ENCODE peak calls at places on chromosome 21, in eight cellular contexts. E is pancreas, V is left ventricle myocardium inferior, R is colonic mucosa, W is astrocyte, U is gastrocnemius medialis, O is right cardiac atrium, Z is OCI-LY7. C is an unnamed sample. For H3K4me1, the result is how much of the 10 kb centered on the place peaks cover.

GRCh38 chr21:39660596-39660995 is 47.9 kb downstream of the B3GALT5 start:
- DNase-seq in U (no peak), R (peak), E (peak), O (no peak), V (peak), Z (no peak), W (peak), C (no peak)

GRCh38 chr21:27833298-27833697 is 866.4 kb upstream of the ADAMTS5 start:
- DNase-seq in R (no peak), V (no peak), U (no peak), E (no peak), O (no peak), Z (no peak), W (no peak), C (no peak)

GRCh38 chr21:41612674-41613250 is 104.8 kb upstream of the TMPRSS2 start:
- DNase-seq in Z (peak), V (peak), O (peak), R (peak), E (peak), W (peak), U (peak), C (peak)

GRCh38 chr21:25428537-25428936 is 178.7 kb downstream of the MRPL39 start:
- DNase-seq in Z (no peak), R (no peak), U (no peak), W (no peak), O (no peak), E (no peak), V (no peak), C (no peak)

GRCh38 chr21:42061195-42061865 is 9.8 kb upstream of the UMODL1 start:
- DNase-seq in O (peak), V (peak), U (peak), Z (peak), R (peak), W (no peak), E (no peak), C (no peak)

GRCh38 chr21:38965910-38966504 is 160.3 kb downstream of the ETS2 start:
- DNase-seq in V (no peak), Z (no peak), R (peak), O (no peak), E (peak), W (no peak), U (peak), C (no peak)

GRCh38 chr21:36211660-36212512 is 55.3 kb downstream of the DOP1B start:
- DNase-seq in R (no peak), O (no peak), V (no peak), Z (no peak), W (peak), U (no peak), E (no peak), C (no peak)

GRCh38 chr21:15638856-15639549 is 90.8 kb upstream of the USP25 start:
- DNase-seq in W (peak), R (no peak), E (peak), Z (no peak), U (no peak), V (no peak), O (no peak), C (no peak)

GRCh38 chr21:38306407-38306806 is 49.6 kb downstream of the KCNJ15 start:
- DNase-seq in O (no peak), R (no peak), U (no peak), E (no peak), Z (no peak), V (no peak), W (peak), C (no peak)

GRCh38 chr21:34900376-34900775 is 148.7 kb downstream of the RUNX1 start:
- DNase-seq in V (no peak), U (no peak), O (no peak), W (peak), E (no peak), Z (no peak), R (no peak), C (no peak)

GRCh38 chr21:26736449-26736848 is 108.8 kb downstream of the ADAMTS1 start:
- DNase-seq in O (no peak), E (no peak), R (no peak), W (no peak), U (no peak), Z (no peak), V (no peak), C (no peak)

GRCh38 chr21:41439245-41439644 is 13.2 kb downstream of the MX1 start:
- DNase-seq in W (no peak), Z (no peak), E (no peak), R (no peak), V (no peak), U (no peak), O (no peak), C (no peak)

GRCh38 chr21:25171438-25171837 is 435.8 kb downstream of the MRPL39 start:
- DNase-seq in V (no peak), R (no peak), O (no peak), Z (no peak), U (no peak), E (no peak), W (peak), C (no peak)

GRCh38 chr21:29104239-29104708 is 26.2 kb upstream of the MAP3K7CL start:
- DNase-seq in E (no peak), Z (no peak), R (no peak), W (peak), V (no peak), U (peak), O (no peak), C (no peak)

GRCh38 chr21:27564684-27565280 is 597.9 kb upstream of the ADAMTS5 start:
- DNase-seq in Z (peak), O (peak), R (peak), E (peak), W (peak), V (peak), U (peak), C (no peak)

GRCh38 chr21:10272216-10272615 is 249.2 kb upstream of the TPTE start:
- DNase-seq in U (peak), W (no peak), V (no peak), E (no peak), O (peak), R (no peak), Z (no peak), C (no peak)

GRCh38 chr21:29287383-29287782 is 11.3 kb upstream of the BACH1 start:
- DNase-seq in Z (no peak), E (no peak), O (no peak), V (no peak), W (no peak), R (no peak), U (no peak), C (no peak)

GRCh38 chr21:36076878-36077658 is 7.2 kb downstream of the CBR1 start:
- DNase-seq in Z (peak), U (no peak), V (no peak), O (no peak), W (no peak), E (no peak), R (no peak), C (no peak)

GRCh38 chr21:36246080-36246631 is 73.8 kb upstream of the MORC3 start:
- DNase-seq in E (peak), O (no peak), Z (no peak), R (peak), U (no peak), V (no peak), W (peak), C (no peak)

GRCh38 chr21:34881894-34882371 is 167.2 kb downstream of the RUNX1 start:
- DNase-seq in W (peak), E (no peak), Z (no peak), R (peak), U (no peak), V (no peak), O (no peak), C (no peak)

GRCh38 chr21:22476214-22476613 is 1478.0 kb downstream of the NCAM2 start:
- DNase-seq in E (no peak), R (no peak), W (no peak), U (no peak), O (no peak), V (no peak), Z (no peak), C (no peak)

GRCh38 chr21:24411429-24411828 is 1195.9 kb downstream of the MRPL39 start:
- DNase-seq in R (no peak), U (no peak), O (no peak), Z (no peak), W (no peak), V (no peak), E (no peak), C (no peak)

GRCh38 chr21:28207776-28208175 is 784.9 kb downstream of the LTN1 start:
- DNase-seq in V (no peak), R (no peak), O (no peak), U (no peak), W (peak), Z (no peak), E (no peak), C (no peak)

GRCh38 chr21:35428489-35428888 is 379.4 kb upstream of the RUNX1 start:
- DNase-seq in V (peak), W (peak), R (no peak), E (no peak), Z (no peak), U (peak), O (peak), C (no peak)

GRCh38 chr21:35520302-35520701 is 471.2 kb upstream of the RUNX1 start:
- DNase-seq in Z (no peak), U (no peak), V (no peak), E (no peak), W (no peak), O (no peak), R (no peak), C (no peak)

GRCh38 chr21:41899431-41900202 is 20.5 kb upstream of the PRDM15 start:
- DNase-seq in O (no peak), W (no peak), U (no peak), R (no peak), Z (no peak), V (no peak), E (no peak), C (no peak)

DNA sequence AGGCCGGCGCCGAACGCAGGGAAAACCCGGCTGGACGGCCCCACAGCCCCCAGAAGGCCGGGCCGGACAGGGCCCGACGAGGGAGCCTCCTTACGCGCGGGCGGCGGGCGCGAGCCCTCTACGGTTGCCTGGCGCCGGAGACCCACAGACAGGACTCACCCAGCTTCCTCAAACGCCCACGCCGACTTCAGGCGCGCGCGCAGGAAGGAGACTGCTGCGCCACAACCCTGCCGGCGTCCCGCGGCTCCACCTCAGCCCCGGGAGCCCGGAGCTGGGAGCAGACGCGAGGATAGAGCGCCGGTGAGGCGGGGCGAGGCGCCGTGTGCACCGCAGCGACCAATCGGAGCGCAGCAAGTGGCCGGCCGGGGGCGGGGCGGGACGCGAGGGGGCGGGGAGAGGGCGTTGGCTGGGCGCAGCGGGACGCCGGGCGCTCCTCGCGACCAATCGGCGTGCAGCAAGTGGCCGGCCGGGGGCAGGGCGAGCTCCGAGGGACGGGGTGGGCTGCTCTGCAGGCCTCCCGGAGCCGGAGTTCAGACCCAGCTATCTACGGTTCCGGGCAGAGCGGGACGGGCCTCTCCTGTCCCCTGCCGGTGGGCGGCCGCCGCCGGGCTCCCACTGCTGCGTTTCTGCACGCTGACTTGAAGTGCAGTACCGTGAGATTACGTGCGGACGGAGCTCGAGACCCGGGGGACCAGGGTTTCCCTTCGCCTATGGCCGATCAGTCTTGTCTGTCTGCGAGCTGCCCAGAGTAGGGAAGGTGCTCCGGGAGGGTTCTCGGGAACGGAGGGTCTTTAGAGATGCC is at the start of gene TMEM50B:
- DNase-seq in W (peak), U (peak), O (peak), Z (peak), E (peak), R (peak), V (peak), C (peak)
- H3K4me3 ChIP-seq in W (peak), U (peak), O (peak), Z (peak), E (peak), R (peak), V (peak), C (peak)

GRCh38 chr21:44849616-44850130 is 23.8 kb downstream of the PTTG1IP start:
- DNase-seq in W (no peak), Z (no peak), E (no peak), O (no peak), V (no peak), R (peak), U (no peak), C (no peak)
- H3K4me1 ChIP-seq in W (under half), Z (under half), E (under half), O (under half), V (half or more), R (under half), U (under half), C (under half)

DNA sequence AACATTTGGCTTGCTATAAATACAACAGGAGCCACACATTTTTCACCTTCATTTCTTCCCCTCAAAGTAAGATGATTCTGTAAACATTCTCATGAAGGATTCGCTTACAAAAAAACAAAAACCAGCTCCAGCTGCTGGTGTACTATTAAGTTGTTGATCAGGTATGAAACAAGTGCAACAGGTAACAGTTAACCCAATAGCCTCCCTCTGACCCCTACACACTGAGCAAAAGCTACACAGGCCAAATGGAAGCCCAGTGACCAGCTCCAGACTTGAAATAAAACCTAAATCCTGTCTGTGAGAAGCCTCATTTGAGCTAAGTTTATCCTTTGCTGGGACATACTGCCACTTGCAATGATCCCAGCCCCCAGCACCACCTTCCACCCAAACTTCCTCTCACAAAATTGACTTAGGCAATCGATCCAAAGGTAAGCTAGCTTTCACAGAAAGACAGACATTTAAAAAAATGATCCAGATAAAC is 991 bp downstream of the TIAM1 start:
- DNase-seq in O (no peak), Z (no peak), V (no peak), U (no peak), W (no peak), R (no peak), E (no peak), C (no peak)
- H3K27ac ChIP-seq in O (no peak), Z (no peak), V (no peak), U (no peak), W (peak), R (no peak), E (no peak), C (no peak)

GRCh38 chr21:45934570-45934969 is 47.0 kb upstream of the COL6A1 start:
- DNase-seq in R (no peak), U (no peak), V (no peak), E (no peak), W (no peak), O (peak), Z (no peak), C (no peak)
- H3K4me3 ChIP-seq in R (no peak), U (no peak), V (no peak), E (no peak), W (no peak), O (no peak), Z (no peak), C (no peak)